ENCODE peak calls at places on chromosomes 2 and 18, in ten cellular contexts. One of them, this sample, is unnamed.

GRCh38 chr2:33497177-33497787 is 20.8 kb downstream of the RASGRP3 start:
- DNase-seq in fibroblast of lung: peak; percentile 24
- DNase-seq in MM.1S: peak; percentile 91
- DNase-seq in hepatocyte: no peak
- DNase-seq in neural progenitor cell: no peak
- DNase-seq in PC-9: no peak
- DNase-seq in HCT116: no peak
- DNase-seq in astrocyte: peak; percentile 89
- DNase-seq in K562: no peak
- DNase-seq in GM12878: peak; percentile 92
- DNase-seq in this sample: no peak

GRCh38 chr18:9615973-9616559 is 1.7 kb upstream of the PPP4R1 start:
- DNase-seq in hepatocyte: no peak
- DNase-seq in GM12878: no peak
- DNase-seq in astrocyte: peak; percentile 45
- DNase-seq in HCT116: no peak
- DNase-seq in neural progenitor cell: no peak
- DNase-seq in PC-9: no peak
- DNase-seq in MM.1S: no peak
- DNase-seq in fibroblast of lung: no peak
- DNase-seq in K562: no peak
- DNase-seq in this sample: no peak

GRCh38 chr2:51649366-51649765 is 617.4 kb upstream of the NRXN1 start:
- DNase-seq in K562: no peak
- DNase-seq in MM.1S: no peak
- DNase-seq in astrocyte: no peak
- DNase-seq in PC-9: no peak
- DNase-seq in GM12878: no peak
- DNase-seq in neural progenitor cell: no peak
- DNase-seq in hepatocyte: no peak
- DNase-seq in HCT116: no peak
- DNase-seq in fibroblast of lung: no peak
- DNase-seq in this sample: no peak

GRCh38 chr2:26453421-26454329 is 24.2 kb downstream of the OTOF start:
- DNase-seq in neural progenitor cell: no peak
- DNase-seq in astrocyte: no peak
- DNase-seq in PC-9: no peak
- DNase-seq in MM.1S: no peak
- DNase-seq in K562: no peak
- DNase-seq in hepatocyte: no peak
- DNase-seq in GM12878: no peak
- DNase-seq in HCT116: no peak
- DNase-seq in fibroblast of lung: no peak
- DNase-seq in this sample: no peak

GRCh38 chr2:118677546-118677945 is 169.9 kb downstream of the EN1 start:
- DNase-seq in MM.1S: no peak
- DNase-seq in neural progenitor cell: no peak
- DNase-seq in K562: no peak
- DNase-seq in astrocyte: no peak
- DNase-seq in PC-9: no peak
- DNase-seq in hepatocyte: no peak
- DNase-seq in HCT116: no peak
- DNase-seq in fibroblast of lung: no peak
- DNase-seq in GM12878: no peak
- DNase-seq in this sample: no peak

GRCh38 chr18:73688851-73689659 is 458.6 kb downstream of the FBXO15 start:
- DNase-seq in K562: no peak
- DNase-seq in fibroblast of lung: peak; percentile 97
- DNase-seq in GM12878: peak; percentile 20
- DNase-seq in astrocyte: peak; percentile 95
- DNase-seq in HCT116: no peak
- DNase-seq in hepatocyte: no peak
- DNase-seq in neural progenitor cell: peak; percentile 36
- DNase-seq in MM.1S: no peak
- DNase-seq in PC-9: no peak
- DNase-seq in this sample: peak; percentile 51

GRCh38 chr2:216920150-216920846 is 60.4 kb upstream of the TNP1 start:
- DNase-seq in hepatocyte: no peak
- DNase-seq in neural progenitor cell: no peak
- DNase-seq in MM.1S: no peak
- DNase-seq in HCT116: no peak
- DNase-seq in fibroblast of lung: no peak
- DNase-seq in PC-9: no peak
- DNase-seq in K562: peak; percentile 15
- DNase-seq in astrocyte: no peak
- DNase-seq in GM12878: no peak
- DNase-seq in this sample: no peak

GRCh38 chr18:56919190-56919589 is 227.7 kb upstream of the BOD1L2 start:
- DNase-seq in HCT116: no peak
- DNase-seq in MM.1S: no peak
- DNase-seq in GM12878: no peak
- DNase-seq in neural progenitor cell: no peak
- DNase-seq in hepatocyte: no peak
- DNase-seq in K562: no peak
- DNase-seq in PC-9: no peak
- DNase-seq in astrocyte: no peak
- DNase-seq in fibroblast of lung: no peak
- DNase-seq in this sample: peak; percentile 15

GRCh38 chr2:162125138-162125537 is 26.9 kb downstream of the GCG start:
- DNase-seq in K562: no peak
- DNase-seq in HCT116: no peak
- DNase-seq in astrocyte: peak; percentile 54
- DNase-seq in PC-9: no peak
- DNase-seq in fibroblast of lung: no peak
- DNase-seq in hepatocyte: no peak
- DNase-seq in MM.1S: no peak
- DNase-seq in neural progenitor cell: peak; percentile 13
- DNase-seq in GM12878: no peak
- DNase-seq in this sample: no peak

GRCh38 chr2:221572821-221573429 is 821 bp upstream of the EPHA4 start:
- DNase-seq in HCT116: no peak
- DNase-seq in fibroblast of lung: peak; percentile 48
- DNase-seq in hepatocyte: peak; percentile 63
- DNase-seq in K562: no peak
- DNase-seq in PC-9: no peak
- DNase-seq in neural progenitor cell: peak; percentile 82
- DNase-seq in astrocyte: peak; percentile 52
- DNase-seq in MM.1S: peak; percentile 39
- DNase-seq in GM12878: no peak
- DNase-seq in this sample: peak; percentile 64

GRCh38 chr2:109474319-109474825 is 139.4 kb downstream of the SEPTIN10 start:
- DNase-seq in K562: no peak
- DNase-seq in astrocyte: no peak
- DNase-seq in HCT116: no peak
- DNase-seq in fibroblast of lung: no peak
- DNase-seq in neural progenitor cell: no peak
- DNase-seq in hepatocyte: no peak
- DNase-seq in MM.1S: no peak
- DNase-seq in PC-9: no peak
- DNase-seq in GM12878: no peak
- DNase-seq in this sample: no peak

DNA sequence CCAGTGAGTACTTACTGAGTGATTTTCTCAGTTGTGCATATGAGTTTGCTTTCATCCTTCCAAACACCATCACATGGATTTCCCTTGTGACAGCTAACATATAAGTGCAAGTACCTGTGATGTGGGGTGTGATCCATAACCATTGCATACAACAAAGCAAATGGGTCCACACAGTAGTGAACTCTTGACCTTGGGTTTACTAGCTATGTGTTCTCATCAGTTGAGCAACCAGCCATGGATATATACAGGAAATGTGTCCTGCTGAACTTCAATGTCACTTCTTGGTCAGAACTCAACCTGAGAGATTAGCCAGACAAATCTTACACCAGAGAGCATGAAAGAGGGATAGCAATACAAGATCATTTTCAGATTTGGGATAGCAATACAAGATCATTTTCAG is 420.9 kb upstream of the KCNH7 start:
- DNase-seq in HCT116: no peak
- DNase-seq in neural progenitor cell: no peak
- DNase-seq in hepatocyte: no peak
- DNase-seq in PC-9: no peak
- DNase-seq in astrocyte: no peak
- DNase-seq in GM12878: no peak
- DNase-seq in K562: no peak
- DNase-seq in MM.1S: no peak
- DNase-seq in fibroblast of lung: no peak
- DNase-seq in this sample: no peak
- TF ChIP-seq CTCF in HCT116: no peak
- TF ChIP-seq CTCF in neural progenitor cell: no peak
- TF ChIP-seq CTCF in hepatocyte: no peak
- TF ChIP-seq CTCF in PC-9: no peak
- TF ChIP-seq CTCF in astrocyte: no peak
- TF ChIP-seq CTCF in GM12878: no peak
- TF ChIP-seq CTCF in K562: no peak
- TF ChIP-seq CTCF in MM.1S: no peak
- TF ChIP-seq CTCF in fibroblast of lung: no peak
- TF ChIP-seq CTCF in this sample: no peak

GRCh38 chr2:24083567-24084385 is 858 bp downstream of the TP53I3 start:
- DNase-seq in GM12878: peak; percentile 79
- DNase-seq in HCT116: peak; percentile 76
- DNase-seq in PC-9: peak; percentile 96
- DNase-seq in K562: peak; percentile 83
- DNase-seq in MM.1S: peak; percentile 90
- DNase-seq in hepatocyte: peak; percentile 93
- DNase-seq in fibroblast of lung: peak; percentile 88
- DNase-seq in astrocyte: peak; percentile 76
- DNase-seq in neural progenitor cell: peak; percentile 91
- DNase-seq in this sample: peak; percentile 61

GRCh38 chr2:24084386-24085375 is at the start of gene TP53I3:
- DNase-seq in neural progenitor cell: peak; percentile 96
- DNase-seq in K562: peak; percentile 95
- DNase-seq in MM.1S: peak; percentile 82
- DNase-seq in hepatocyte: peak; percentile 96
- DNase-seq in PC-9: peak; percentile 91
- DNase-seq in GM12878: peak; percentile 46
- DNase-seq in fibroblast of lung: peak; percentile 89
- DNase-seq in astrocyte: peak; percentile 83
- DNase-seq in HCT116: peak; percentile 74
- DNase-seq in this sample: peak; percentile 83

GRCh38 chr2:24086241-24086640 is 1.6 kb upstream of the TP53I3 start:
- DNase-seq in neural progenitor cell: no peak
- DNase-seq in HCT116: no peak
- DNase-seq in PC-9: no peak
- DNase-seq in hepatocyte: no peak
- DNase-seq in K562: no peak
- DNase-seq in fibroblast of lung: no peak
- DNase-seq in astrocyte: no peak
- DNase-seq in GM12878: no peak
- DNase-seq in MM.1S: no peak
- DNase-seq in this sample: no peak

GRCh38 chr2:24082787-24083566 is 1.7 kb downstream of the TP53I3 start:
- DNase-seq in fibroblast of lung: no peak
- DNase-seq in PC-9: no peak
- DNase-seq in hepatocyte: no peak
- DNase-seq in GM12878: no peak
- DNase-seq in neural progenitor cell: no peak
- DNase-seq in HCT116: no peak
- DNase-seq in MM.1S: no peak
- DNase-seq in K562: no peak
- DNase-seq in astrocyte: no peak
- DNase-seq in this sample: no peak

GRCh38 chr2:24087032-24087431 is 2.4 kb upstream of the TP53I3 start:
- DNase-seq in neural progenitor cell: no peak
- DNase-seq in HCT116: no peak
- DNase-seq in GM12878: no peak
- DNase-seq in K562: no peak
- DNase-seq in MM.1S: no peak
- DNase-seq in fibroblast of lung: no peak
- DNase-seq in hepatocyte: no peak
- DNase-seq in astrocyte: no peak
- DNase-seq in PC-9: no peak
- DNase-seq in this sample: no peak
- TF ChIP-seq EZH2 in neural progenitor cell: no peak
- TF ChIP-seq EZH2 in HCT116: no peak
- TF ChIP-seq EZH2 in GM12878: no peak
- TF ChIP-seq EZH2 in K562: no peak
- TF ChIP-seq EZH2 in MM.1S: no peak
- TF ChIP-seq EZH2 in fibroblast of lung: no peak
- TF ChIP-seq EZH2 in hepatocyte: no peak
- TF ChIP-seq EZH2 in astrocyte: no peak
- TF ChIP-seq EZH2 in PC-9: no peak
- TF ChIP-seq EZH2 in this sample: no peak

GRCh38 chr2:224729435-224729834 is 13.3 kb upstream of the CCDC195 start:
- DNase-seq in K562: no peak
- DNase-seq in neural progenitor cell: no peak
- DNase-seq in fibroblast of lung: no peak
- DNase-seq in astrocyte: no peak
- DNase-seq in PC-9: no peak
- DNase-seq in hepatocyte: no peak
- DNase-seq in GM12878: no peak
- DNase-seq in MM.1S: no peak
- DNase-seq in HCT116: no peak
- DNase-seq in this sample: no peak

GRCh38 chr2:224722250-224722649 is 6.1 kb upstream of the CCDC195 start:
- DNase-seq in hepatocyte: no peak
- DNase-seq in neural progenitor cell: no peak
- DNase-seq in K562: no peak
- DNase-seq in MM.1S: no peak
- DNase-seq in fibroblast of lung: no peak
- DNase-seq in HCT116: no peak
- DNase-seq in PC-9: peak; percentile 6
- DNase-seq in astrocyte: peak; percentile 77
- DNase-seq in GM12878: no peak
- DNase-seq in this sample: no peak

GRCh38 chr2:224722777-224723176 is 6.6 kb upstream of the CCDC195 start:
- DNase-seq in HCT116: no peak
- DNase-seq in fibroblast of lung: no peak
- DNase-seq in MM.1S: no peak
- DNase-seq in K562: no peak
- DNase-seq in hepatocyte: no peak
- DNase-seq in GM12878: no peak
- DNase-seq in neural progenitor cell: no peak
- DNase-seq in astrocyte: no peak
- DNase-seq in PC-9: no peak
- DNase-seq in this sample: no peak

GRCh38 chr2:224723606-224724217 is 7.5 kb upstream of the CCDC195 start:
- DNase-seq in GM12878: no peak
- DNase-seq in hepatocyte: no peak
- DNase-seq in K562: no peak
- DNase-seq in HCT116: no peak
- DNase-seq in MM.1S: no peak
- DNase-seq in PC-9: no peak
- DNase-seq in fibroblast of lung: no peak
- DNase-seq in astrocyte: peak; percentile 78
- DNase-seq in neural progenitor cell: no peak
- DNase-seq in this sample: no peak
- H3K9me3 ChIP-seq in GM12878: no peaks in the 10 kb centered on the region
- H3K9me3 ChIP-seq in hepatocyte: no peaks in the 10 kb centered on the region
- H3K9me3 ChIP-seq in K562: no peaks in the 10 kb centered on the region
- H3K9me3 ChIP-seq in HCT116: no peaks in the 10 kb centered on the region
- H3K9me3 ChIP-seq in MM.1S: no peaks in the 10 kb centered on the region
- H3K9me3 ChIP-seq in PC-9: peaks cover 11% of the 10 kb centered on the region
- H3K9me3 ChIP-seq in fibroblast of lung: no peaks in the 10 kb centered on the region
- H3K9me3 ChIP-seq in astrocyte: no peaks in the 10 kb centered on the region
- H3K9me3 ChIP-seq in neural progenitor cell: peaks cover 6% of the 10 kb centered on the region
- H3K9me3 ChIP-seq in this sample: no peaks in the 10 kb centered on the region

GRCh38 chr2:55618025-55618648 is 715 bp upstream of the PPP4R3B start:
- DNase-seq in K562: no peak
- DNase-seq in PC-9: no peak
- DNase-seq in hepatocyte: no peak
- DNase-seq in neural progenitor cell: peak; percentile 36
- DNase-seq in astrocyte: peak; percentile 18
- DNase-seq in fibroblast of lung: no peak
- DNase-seq in HCT116: no peak
- DNase-seq in GM12878: no peak
- DNase-seq in MM.1S: peak; percentile 25
- DNase-seq in this sample: peak; percentile 9
- TF ChIP-seq CTCF in K562: no peak
- TF ChIP-seq CTCF in PC-9: peak; percentile 44
- TF ChIP-seq CTCF in hepatocyte: no peak
- TF ChIP-seq CTCF in neural progenitor cell: no peak
- TF ChIP-seq CTCF in astrocyte: no peak
- TF ChIP-seq CTCF in fibroblast of lung: no peak
- TF ChIP-seq CTCF in HCT116: no peak
- TF ChIP-seq CTCF in GM12878: no peak
- TF ChIP-seq CTCF in MM.1S: no peak
- TF ChIP-seq CTCF in this sample: no peak